ENCODE peak calls at places on chromosomes 6 and 20, in four cellular contexts. O is lung microvascular endothelial cell, W is pancreas, Z is brain microvascular endothelial cell. Q is an unnamed sample.

GRCh38 chr20:58719258-58719657 is 26.7 kb downstream of the NPEPL1 start:
- DNase-seq in O (no peak), W (no peak), Z (no peak), Q (no peak)

GRCh38 chr20:59340186-59340885 is 39.9 kb downstream of the EDN3 start:
- DNase-seq in O (no peak), W (no peak), Z (no peak), Q (no peak)

GRCh38 chr6:142899101-142899760 is 45.7 kb downstream of the HIVEP2 start:
- DNase-seq in O (no peak), W (no peak), Z (no peak), Q (no peak)

GRCh38 chr6:154868143-154868594 is 126.9 kb upstream of the TIAM2 start:
- DNase-seq in O (peak), W (no peak), Z (peak), Q (peak)

GRCh38 chr20:4555188-4555893 is 166.4 kb upstream of the PRND start:
- DNase-seq in O (peak), W (no peak), Z (peak), Q (no peak)

GRCh38 chr20:57022306-57022705 is 244.1 kb downstream of the BMP7 start:
- DNase-seq in O (no peak), W (no peak), Z (no peak), Q (no peak)

GRCh38 chr6:31586596-31586995 is 519 bp downstream of the LST1 start:
- DNase-seq in O (no peak), W (peak), Z (no peak), Q (no peak)

GRCh38 chr6:134185277-134185676 is 132.6 kb downstream of the SGK1 start:
- DNase-seq in O (no peak), W (no peak), Z (no peak), Q (no peak)

GRCh38 chr20:46739441-46740213 is 30.2 kb downstream of the SLC2A10 start:
- DNase-seq in O (no peak), W (no peak), Z (no peak), Q (no peak)

GRCh38 chr6:9398794-9399373 is 963.5 kb upstream of the SLC35B3 start:
- DNase-seq in O (no peak), W (peak), Z (no peak), Q (no peak)

GRCh38 chr6:79710127-79710526 is 79.0 kb downstream of the SH3BGRL2 start:
- DNase-seq in O (no peak), W (no peak), Z (no peak), Q (no peak)

GRCh38 chr6:22364314-22364713 is 67.5 kb upstream of the PRL start:
- DNase-seq in O (peak), W (no peak), Z (peak), Q (no peak)

GRCh38 chr6:121932071-121933009 is 467.1 kb upstream of the HSF2 start:
- DNase-seq in O (peak), W (no peak), Z (peak), Q (peak)

GRCh38 chr6:17349437-17349836 is 44.0 kb upstream of the CAP2 start:
- DNase-seq in O (no peak), W (no peak), Z (no peak), Q (no peak)

GRCh38 chr6:162123797-162124196 is 603.8 kb downstream of the PRKN start:
- DNase-seq in O (no peak), W (no peak), Z (no peak), Q (peak)

GRCh38 chr20:38658879-38659612 is 57.4 kb downstream of the ARHGAP40 start:
- DNase-seq in O (peak), W (no peak), Z (no peak), Q (peak)

GRCh38 chr6:53615633-53616449 is 49.7 kb downstream of the KLHL31 start:
- DNase-seq in O (no peak), W (peak), Z (no peak), Q (no peak)

GRCh38 chr20:25310921-25311728 is 63.2 kb downstream of the PYGB start:
- DNase-seq in O (no peak), W (no peak), Z (peak), Q (no peak)

GRCh38 chr20:51382986-51383821 is 159.3 kb downstream of the NFATC2 start:
- DNase-seq in O (peak), W (peak), Z (no peak), Q (no peak)

GRCh38 chr6:82364087-82365010 is 732 bp downstream of the TPBG start:
- DNase-seq in O (peak), W (peak), Z (peak), Q (peak)

GRCh38 chr6:147508871-147509608 is 550 bp downstream of the SAMD5 start:
- DNase-seq in O (no peak), W (peak), Z (no peak), Q (peak)

GRCh38 chr6:113318553-113318952 is 538.6 kb upstream of the MARCKS start:
- DNase-seq in O (peak), W (no peak), Z (peak), Q (peak)

GRCh38 chr20:53515749-53516148 is 77.9 kb downstream of the ZNF217 start:
- DNase-seq in O (no peak), W (no peak), Z (no peak), Q (peak)

GRCh38 chr6:118102401-118102800 is 195.3 kb downstream of the SLC35F1 start:
- DNase-seq in O (no peak), W (no peak), Z (no peak), Q (no peak)

GRCh38 chr6:35969676-35970075 is 48.8 kb upstream of the SRPK1 start:
- DNase-seq in O (no peak), W (no peak), Z (no peak), Q (no peak)